ENCODE peak calls at places on chromosomes 5 and 9, in seven cellular contexts. Q, M, F, G, R, Y and J are unnamed samples.

GRCh38 chr5:150317048-150318003 is 14.6 kb upstream of the ARSI start:
- DNase-seq in Q (no peak), M (peak; percentile 56), F (peak; percentile 63), G (no peak), R (peak; percentile 86), Y (peak; percentile 67), J (no peak)

GRCh38 chr9:21316032-21316842 is 11.1 kb upstream of the IFNA5 start:
- DNase-seq in Q (no peak), M (no peak), F (no peak), G (no peak), R (no peak), Y (no peak), J (peak; percentile 22)

GRCh38 chr5:169763437-169764301 is 126.6 kb downstream of the DOCK2 start:
- DNase-seq in Q (peak; percentile 45), M (no peak), F (peak; percentile 33), G (no peak), R (no peak), Y (no peak), J (no peak)

GRCh38 chr5:119926301-119926700 is 296.9 kb downstream of the FAM170A start:
- DNase-seq in Q (no peak), M (no peak), F (no peak), G (no peak), R (no peak), Y (no peak), J (peak; percentile 45)

GRCh38 chr9:35976726-35977125 is 18.8 kb upstream of the OR2S2 start:
- DNase-seq in Q (peak; percentile 7), M (no peak), F (no peak), G (no peak), R (no peak), Y (no peak), J (no peak)

GRCh38 chr5:96709152-96709821 is 47.1 kb downstream of the CAST start:
- DNase-seq in Q (no peak), M (no peak), F (no peak), G (no peak), R (no peak), Y (no peak), J (no peak)

GRCh38 chr9:135245482-135246247 is 158.2 kb downstream of the OLFM1 start:
- DNase-seq in Q (no peak), M (no peak), F (no peak), G (no peak), R (no peak), Y (no peak), J (no peak)

GRCh38 chr9:130555968-130556367 is 23.4 kb upstream of the FUBP3 start:
- DNase-seq in Q (no peak), M (no peak), F (no peak), G (no peak), R (no peak), Y (no peak), J (no peak)

GRCh38 chr9:89442981-89443817 is 54.7 kb downstream of the SEMA4D start:
- DNase-seq in Q (no peak), M (no peak), F (no peak), G (no peak), R (no peak), Y (no peak), J (no peak)

GRCh38 chr9:113705938-113706519 is 170.1 kb upstream of the ZNF618 start:
- DNase-seq in Q (no peak), M (no peak), F (no peak), G (no peak), R (peak; percentile 85), Y (no peak), J (no peak)

GRCh38 chr9:113818391-113818790 is 57.7 kb upstream of the ZNF618 start:
- DNase-seq in Q (no peak), M (no peak), F (no peak), G (no peak), R (no peak), Y (no peak), J (no peak)

GRCh38 chr9:107707419-107707837 is 217.9 kb upstream of the KLF4 start:
- DNase-seq in Q (no peak), M (peak; percentile 12), F (no peak), G (no peak), R (no peak), Y (no peak), J (no peak)

GRCh38 chr9:27426717-27427645 is 97.1 kb upstream of the IFNK start:
- DNase-seq in Q (no peak), M (no peak), F (no peak), G (no peak), R (no peak), Y (no peak), J (peak; percentile 39)

GRCh38 chr9:69293186-69293585 is 31.8 kb upstream of the ENTREP1 start:
- DNase-seq in Q (no peak), M (no peak), F (no peak), G (no peak), R (no peak), Y (no peak), J (no peak)

GRCh38 chr9:125700791-125701190 is 6.2 kb downstream of the MAPKAP1 start:
- DNase-seq in Q (peak; percentile 84), M (no peak), F (no peak), G (no peak), R (no peak), Y (no peak), J (no peak)

GRCh38 chr9:95462419-95463121 is 54.2 kb downstream of the PTCH1 start:
- DNase-seq in Q (peak; percentile 94), M (peak; percentile 98), F (peak; percentile 90), G (no peak), R (no peak), Y (no peak), J (no peak)

GRCh38 chr5:45696206-45696836 is at the start of gene HCN1:
- DNase-seq in Q (no peak), M (peak; percentile 2), F (peak; percentile 81), G (peak; percentile 93), R (peak; percentile 17), Y (no peak), J (peak; percentile 9)

GRCh38 chr5:53322257-53322656 is 158.2 kb upstream of the FST start:
- DNase-seq in Q (no peak), M (no peak), F (no peak), G (no peak), R (no peak), Y (no peak), J (no peak)
- TF ChIP-seq JUND in Q (no peak), M (no peak), F (no peak), G (no peak), R (no peak), Y (no peak), J (no peak)

DNA sequence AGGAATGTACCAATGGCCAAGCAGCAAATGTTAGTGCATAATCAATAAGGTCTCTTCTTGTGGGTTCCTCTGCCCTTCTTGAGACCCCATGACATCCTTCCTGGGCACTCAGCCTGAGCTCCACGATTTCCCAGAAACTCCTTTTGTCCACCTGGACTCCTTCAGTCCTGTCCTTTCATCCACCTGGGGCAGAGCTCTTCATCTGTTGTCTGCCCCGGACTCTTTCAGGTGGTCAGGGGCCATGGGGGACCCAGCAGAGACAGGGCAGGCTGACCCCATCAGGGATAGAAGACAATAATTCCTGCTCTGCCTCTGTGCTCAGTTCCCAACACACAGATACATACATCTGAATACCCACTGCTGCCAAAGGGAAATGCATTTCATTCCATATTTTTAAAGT is 58.9 kb upstream of the OTULINL start:
- DNase-seq in Q (no peak), M (no peak), F (no peak), G (no peak), R (no peak), Y (no peak), J (no peak)
- TF ChIP-seq JUND in Q (no peak), M (no peak), F (no peak), G (no peak), R (no peak), Y (no peak), J (no peak)

GRCh38 chr9:14452539-14452938 is 138.6 kb upstream of the NFIB start:
- DNase-seq in Q (no peak), M (no peak), F (peak; percentile 46), G (no peak), R (no peak), Y (no peak), J (peak; percentile 41)

GRCh38 chr9:14451949-14452348 is 138.0 kb upstream of the NFIB start:
- DNase-seq in Q (no peak), M (no peak), F (no peak), G (no peak), R (no peak), Y (no peak), J (no peak)

GRCh38 chr9:14455243-14455642 is 141.3 kb upstream of the NFIB start:
- DNase-seq in Q (no peak), M (no peak), F (no peak), G (no peak), R (no peak), Y (no peak), J (no peak)
- TF ChIP-seq JUND in Q (no peak), M (no peak), F (no peak), G (no peak), R (no peak), Y (no peak), J (no peak)

DNA sequence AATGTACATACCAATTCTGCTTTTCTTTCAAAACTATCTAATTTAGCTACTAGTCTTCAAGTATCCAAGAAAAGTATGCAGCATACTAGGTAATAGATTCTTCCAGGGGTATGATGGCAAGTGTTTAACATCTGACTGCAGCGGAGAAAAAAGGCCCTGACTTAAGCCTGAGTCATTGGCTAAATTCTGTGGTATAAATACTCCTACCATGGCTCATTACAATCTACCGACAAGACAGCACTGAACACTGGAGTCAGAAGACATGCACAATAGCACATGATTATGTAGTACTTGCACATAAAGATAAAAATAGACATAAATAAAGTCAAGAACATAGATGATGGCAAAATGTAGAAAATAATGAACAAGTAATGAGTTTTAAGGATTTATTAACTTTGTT is 439.9 kb downstream of the BRINP1 start:
- DNase-seq in Q (no peak), M (no peak), F (no peak), G (no peak), R (no peak), Y (no peak), J (no peak)
- TF ChIP-seq JUND in Q (no peak), M (no peak), F (no peak), G (no peak), R (no peak), Y (no peak), J (no peak)